ENCODE peak calls at places on chromosomes 3 and 15, in eight cellular contexts. M is fibroblast of pulmonary artery, T is heart left ventricle, S is psoas muscle, E is stomach, W is lower lobe of right lung, N is B cell, F is neural progenitor cell. L is an unnamed sample.

GRCh38 chr3:24495334-24495994 is 814 bp upstream of the THRB start:
- DNase-seq in M (no peak), T (peak; percentile 68), S (peak; percentile 62), E (peak; percentile 70), W (peak; percentile 77), N (no peak), F (peak; percentile 77), L (peak; percentile 76)

GRCh38 chr3:44066806-44067205 is 174.9 kb upstream of the TOPAZ1 start:
- DNase-seq in M (no peak), T (no peak), S (no peak), E (no peak), W (no peak), N (no peak), F (no peak), L (no peak)

GRCh38 chr15:64851503-64851840 is 9.8 kb downstream of the PLEKHO2 start:
- DNase-seq in M (peak; percentile 91), T (no peak), S (no peak), E (no peak), W (no peak), N (no peak), F (peak; percentile 32), L (no peak)

GRCh38 chr15:48352474-48353072 is 21.3 kb downstream of the DUT start:
- DNase-seq in M (peak; percentile 78), T (peak; percentile 50), S (peak; percentile 27), E (peak; percentile 64), W (no peak), N (peak; percentile 71), F (peak; percentile 80), L (no peak)

GRCh38 chr3:69612791-69613190 is 126.5 kb upstream of the MITF start:
- DNase-seq in M (no peak), T (no peak), S (no peak), E (no peak), W (no peak), N (no peak), F (peak; percentile 88), L (no peak)

GRCh38 chr3:75863878-75864277 is 78.5 kb upstream of the ZNF717 start:
- DNase-seq in M (no peak), T (no peak), S (no peak), E (no peak), W (no peak), N (no peak), F (no peak), L (no peak)

GRCh38 chr3:138974467-138974866 is 27.4 kb downstream of the FOXL2NB start:
- DNase-seq in M (peak; percentile 46), T (no peak), S (no peak), E (no peak), W (no peak), N (no peak), F (no peak), L (peak; percentile 12)

GRCh38 chr3:126208618-126209256 is 28.4 kb upstream of the ALDH1L1 start:
- DNase-seq in M (peak; percentile 96), T (peak; percentile 91), S (peak; percentile 84), E (peak; percentile 84), W (peak; percentile 78), N (no peak), F (no peak), L (peak; percentile 87)

GRCh38 chr15:25727867-25728600 is 135.1 kb downstream of the ATP10A start:
- DNase-seq in M (no peak), T (no peak), S (no peak), E (peak; percentile 8), W (no peak), N (no peak), F (no peak), L (no peak)

GRCh38 chr15:42846647-42847046 is 73.9 kb downstream of the TTBK2 start:
- DNase-seq in M (no peak), T (no peak), S (no peak), E (no peak), W (no peak), N (no peak), F (peak; percentile 60), L (no peak)

GRCh38 chr15:58190419-58190818 is 52.2 kb downstream of the AQP9 start:
- DNase-seq in M (no peak), T (no peak), S (no peak), E (no peak), W (no peak), N (no peak), F (no peak), L (no peak)

GRCh38 chr3:122678496-122678895 is 2.1 kb upstream of the PARP14 start:
- DNase-seq in M (no peak), T (peak; percentile 36), S (no peak), E (no peak), W (no peak), N (peak; percentile 53), F (no peak), L (no peak)

GRCh38 chr15:87753539-87753938 is 503.0 kb downstream of the NTRK3 start:
- DNase-seq in M (no peak), T (no peak), S (no peak), E (no peak), W (no peak), N (no peak), F (no peak), L (no peak)

GRCh38 chr15:44971036-44971435 is 14.5 kb downstream of the TERB2 start:
- DNase-seq in M (no peak), T (no peak), S (no peak), E (no peak), W (no peak), N (no peak), F (no peak), L (no peak)

GRCh38 chr15:84142888-84143337 is 92.7 kb upstream of the GOLGA6L4 start:
- DNase-seq in M (peak; percentile 89), T (peak; percentile 66), S (peak; percentile 54), E (peak; percentile 75), W (peak; percentile 68), N (peak; percentile 77), F (peak; percentile 87), L (peak; percentile 91)

DNA sequence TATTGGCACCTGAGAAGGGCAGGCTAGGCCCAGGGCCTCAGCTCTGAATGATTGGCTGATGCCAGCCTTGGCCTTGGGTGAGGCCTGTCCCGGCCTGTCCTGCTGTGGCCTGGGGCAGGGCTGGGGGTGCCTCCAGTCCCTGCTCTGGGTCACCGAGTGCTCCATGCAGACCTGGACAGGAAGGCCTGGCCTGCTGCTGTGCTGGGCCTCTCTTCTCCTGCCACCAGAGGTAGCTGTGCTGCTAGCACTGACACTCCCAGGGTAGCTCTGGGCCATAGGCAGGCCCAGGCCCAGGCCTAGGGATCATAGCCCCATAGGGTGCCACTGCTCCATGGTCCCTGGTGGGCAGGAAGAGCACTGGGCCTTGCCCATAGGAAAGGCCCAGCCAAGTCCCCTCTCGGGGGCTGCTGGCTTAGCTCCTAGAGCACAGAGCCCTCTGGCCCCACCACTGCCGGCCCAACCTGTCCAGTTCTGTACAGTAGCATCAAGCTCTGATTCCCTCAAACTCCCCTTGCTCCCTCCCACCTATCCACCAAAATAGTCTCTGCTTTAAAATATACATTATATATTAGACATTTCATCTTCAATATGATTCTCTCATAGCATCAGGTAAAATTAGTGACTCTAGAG is 18.2 kb downstream of the ABTB1 start:
- DNase-seq in M (peak; percentile 75), T (peak; percentile 56), S (peak; percentile 38), E (peak; percentile 47), W (peak; percentile 62), N (no peak), F (peak; percentile 73), L (peak; percentile 47)
- TF ChIP-seq CTCF in M (peak; percentile 84), T (peak; percentile 41), S (peak; percentile 38), E (peak; percentile 40), W (peak; percentile 51), N (no peak), F (peak; percentile 64), L (no peak)

DNA sequence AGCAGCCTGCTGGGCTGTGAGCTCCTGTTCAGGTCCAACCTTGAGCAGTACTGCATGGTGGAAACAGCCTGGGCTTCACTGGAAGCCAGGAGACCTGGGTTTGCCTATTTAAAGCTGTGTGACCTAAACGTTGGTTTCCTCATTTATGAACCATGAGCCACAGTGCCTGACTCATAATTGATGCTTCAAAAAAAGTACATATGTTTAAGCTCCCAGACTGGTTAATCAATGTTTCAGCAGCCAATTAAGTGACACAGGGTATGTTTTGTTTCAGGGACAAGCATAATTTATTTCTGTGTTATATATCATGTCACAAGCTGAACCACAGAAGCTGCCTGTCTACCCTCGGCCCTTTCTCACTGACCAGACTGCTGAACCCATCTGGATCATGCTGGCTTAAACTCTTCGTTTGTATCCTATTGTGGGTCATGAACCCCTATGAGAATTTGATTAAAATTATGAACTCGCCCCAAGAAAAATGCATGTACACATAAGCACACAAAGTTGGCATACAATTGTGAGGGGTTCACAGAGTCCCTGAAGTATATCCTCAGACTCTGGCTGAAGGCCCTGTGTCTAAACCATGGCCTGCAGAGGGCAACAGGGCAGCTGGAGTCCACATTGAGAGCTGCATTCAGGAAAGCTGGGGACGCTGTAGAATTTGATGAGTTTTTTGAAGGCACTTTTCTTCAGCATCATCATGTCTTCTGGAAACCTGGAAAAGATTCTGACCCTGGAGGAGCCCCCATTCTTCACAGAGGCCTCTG is 23.7 kb downstream of the HDC start:
- DNase-seq in M (no peak), T (no peak), S (no peak), E (no peak), W (no peak), N (no peak), F (no peak), L (no peak)
- TF ChIP-seq CTCF in M (no peak), T (no peak), S (no peak), E (no peak), W (no peak), N (no peak), F (no peak), L (no peak)

DNA sequence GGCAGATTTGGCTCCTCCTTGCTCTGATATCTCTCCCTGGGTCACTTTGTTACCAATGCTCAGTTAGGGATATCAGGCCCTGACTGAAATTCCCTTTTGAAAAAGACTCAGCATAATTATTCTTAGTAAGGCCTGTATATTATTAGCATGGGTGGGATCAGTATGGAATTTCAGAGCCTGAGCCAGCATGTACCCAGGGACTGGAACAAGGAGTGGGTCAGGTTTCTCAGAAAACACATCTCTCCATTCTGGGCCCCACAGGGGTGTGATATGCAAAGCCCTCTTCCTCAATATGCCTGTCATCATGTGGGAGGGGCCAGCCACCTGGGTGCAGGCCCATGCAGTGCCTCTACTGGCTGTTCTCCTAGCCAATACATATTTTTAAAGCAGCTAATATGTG is 423.2 kb downstream of the EPHB1 start:
- DNase-seq in M (no peak), T (no peak), S (peak; percentile 30), E (no peak), W (no peak), N (no peak), F (no peak), L (no peak)
- TF ChIP-seq CTCF in M (no peak), T (no peak), S (peak; percentile 15), E (no peak), W (no peak), N (no peak), F (no peak), L (no peak)

GRCh38 chr3:55009372-55009771 is 81.5 kb upstream of the LRTM1 start:
- DNase-seq in M (no peak), T (no peak), S (no peak), E (no peak), W (no peak), N (no peak), F (no peak), L (no peak)

GRCh38 chr3:55014081-55014480 is 86.2 kb upstream of the LRTM1 start:
- DNase-seq in M (no peak), T (no peak), S (no peak), E (no peak), W (no peak), N (no peak), F (no peak), L (no peak)

GRCh38 chr3:55017876-55018275 is 90.0 kb upstream of the LRTM1 start:
- DNase-seq in M (no peak), T (no peak), S (no peak), E (no peak), W (no peak), N (no peak), F (no peak), L (no peak)

GRCh38 chr3:55012091-55012490 is 84.2 kb upstream of the LRTM1 start:
- DNase-seq in M (no peak), T (no peak), S (no peak), E (no peak), W (no peak), N (no peak), F (no peak), L (no peak)

GRCh38 chr3:55013145-55013544 is 85.3 kb upstream of the LRTM1 start:
- DNase-seq in M (peak; percentile 49), T (no peak), S (no peak), E (no peak), W (no peak), N (no peak), F (peak; percentile 26), L (no peak)
- TF ChIP-seq CTCF in M (peak; percentile 22), T (no peak), S (no peak), E (no peak), W (no peak), N (no peak), F (peak; percentile 30), L (no peak)

L was measured in mucosa of descending colon.